ENCODE peak calls at places on chromosome 15, in six cellular contexts. N is lower lobe of right lung, E is osteoblast, U is NB4, J is pancreas, T is AG04449. R is an unnamed sample.

GRCh38 chr15:75661041-75661778 is 13.5 kb downstream of the SNX33 start:
- DNase-seq in U (peak), E (peak), T (peak), N (peak), J (no peak), R (no peak)

GRCh38 chr15:89112341-89112971 is 24.2 kb downstream of the ABHD2 start:
- DNase-seq in U (no peak), N (no peak), E (no peak), J (no peak), T (no peak), R (no peak)

GRCh38 chr15:81308260-81308659 is 15.7 kb downstream of the STARD5 start:
- DNase-seq in N (no peak), E (peak), T (no peak), J (no peak), U (no peak), R (no peak)

GRCh38 chr15:83887404-83887803 is 233.5 kb downstream of the ADAMTSL3 start:
- DNase-seq in U (no peak), J (no peak), N (no peak), T (no peak), E (no peak), R (no peak)

GRCh38 chr15:79948095-79948695 is 22.8 kb downstream of the BCL2A1 start:
- DNase-seq in T (no peak), E (no peak), N (no peak), U (no peak), J (no peak), R (no peak)

GRCh38 chr15:38536201-38536676 is 28.4 kb downstream of the RASGRP1 start:
- DNase-seq in U (no peak), T (peak), J (no peak), E (peak), N (no peak), R (no peak)

GRCh38 chr15:51121118-51121517 is 26.4 kb upstream of the TNFAIP8L3 start:
- DNase-seq in E (peak), T (peak), U (peak), J (no peak), N (no peak), R (no peak)

GRCh38 chr15:69292826-69293420 is 5.8 kb upstream of the PAQR5 start:
- DNase-seq in U (no peak), J (no peak), N (no peak), E (no peak), T (no peak), R (no peak)

GRCh38 chr15:40702077-40702476 is 7.1 kb downstream of the RAD51 start:
- DNase-seq in N (no peak), J (no peak), T (no peak), E (peak), U (peak), R (no peak)

GRCh38 chr15:26971303-26972018 is 480 bp downstream of the GABRG3 start:
- DNase-seq in U (no peak), T (no peak), J (no peak), E (peak), N (no peak), R (peak)
- TF ChIP-seq CTCF in U (no peak), T (no peak), J (no peak), E (no peak), N (no peak), R (no peak)

DNA sequence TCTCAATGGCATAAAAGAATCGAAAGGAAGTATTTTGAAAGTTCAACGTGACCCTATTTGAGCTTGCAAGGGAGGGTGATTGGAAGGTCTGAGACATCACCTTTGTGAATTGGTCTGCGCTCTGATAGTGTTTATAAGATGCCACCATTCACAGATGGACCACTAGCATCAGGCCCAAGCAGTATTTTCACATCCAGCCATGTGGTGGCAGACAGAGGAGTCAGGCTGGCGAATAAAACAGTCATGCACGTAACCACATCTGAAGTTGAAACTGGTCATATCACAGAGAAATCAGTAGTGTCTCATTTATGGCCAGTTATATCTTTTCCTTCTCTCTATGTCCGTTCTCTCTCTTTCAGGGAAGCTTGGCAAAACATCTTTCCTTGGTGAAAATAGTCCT is 170.1 kb upstream of the ONECUT1 start:
- DNase-seq in U (no peak), T (no peak), J (no peak), N (no peak), E (no peak), R (no peak)
- TF ChIP-seq CTCF in U (no peak), T (no peak), J (no peak), N (no peak), E (no peak), R (no peak)

GRCh38 chr15:33094336-33094735 is 100.2 kb downstream of the FMN1 start:
- DNase-seq in T (no peak), J (no peak), E (no peak), N (no peak), U (no peak), R (no peak)

GRCh38 chr15:33091983-33092688 is 102.4 kb downstream of the FMN1 start:
- DNase-seq in T (no peak), J (no peak), E (no peak), N (no peak), U (no peak), R (no peak)

GRCh38 chr15:33096134-33096533 is 98.4 kb downstream of the FMN1 start:
- DNase-seq in T (no peak), U (no peak), N (no peak), J (no peak), E (no peak), R (no peak)

GRCh38 chr15:33089878-33090757 is 104.4 kb downstream of the FMN1 start:
- DNase-seq in N (no peak), U (no peak), J (no peak), E (no peak), T (no peak), R (no peak)

DNA sequence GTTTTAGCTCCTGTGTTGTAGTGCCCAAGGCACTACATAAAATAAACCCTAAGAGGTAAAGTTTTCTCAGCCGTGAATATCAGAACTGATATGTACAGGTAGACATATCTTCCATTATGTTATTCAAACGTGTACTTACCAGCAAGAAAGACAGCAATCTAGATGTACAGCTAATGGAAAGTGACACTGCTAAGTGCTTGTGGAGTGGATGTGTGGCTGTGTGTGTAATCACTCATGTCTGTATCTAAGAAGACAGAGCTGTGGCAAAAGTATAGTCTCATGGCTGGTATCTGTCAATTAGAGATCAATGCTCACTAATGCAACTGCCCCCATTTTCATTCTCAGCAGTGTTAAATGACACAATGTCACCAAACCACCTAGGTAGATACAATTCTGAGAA is 101.3 kb downstream of the FMN1 start:
- DNase-seq in J (no peak), N (no peak), E (no peak), U (no peak), T (no peak), R (no peak)
- TF ChIP-seq CTCF in J (no peak), N (no peak), E (no peak), U (no peak), T (no peak), R (no peak)

GRCh38 chr15:64356443-64357040 is 569 bp upstream of the CSNK1G1 start:
- DNase-seq in N (no peak), U (no peak), J (no peak), T (peak), E (peak), R (no peak)
- TF ChIP-seq CTCF in N (peak), U (no peak), J (no peak), T (peak), E (peak), R (no peak)

R was measured in endothelial cell.